ENCODE peak calls at places on chromosomes 11 and 22, in six cellular contexts. U, M, L, S, H and V are unnamed samples. For H3K4me1, the result is how much of the 10 kb centered on the place peaks cover.

GRCh38 chr11:17498475-17498874 is 21.8 kb upstream of the ABCC8 start:
- DNase-seq in U (no peak), M (no peak), L (no peak), S (no peak), H (no peak), V (no peak)

GRCh38 chr11:28442113-28442512 is 333.9 kb downstream of the METTL15 start:
- DNase-seq in U (no peak), M (no peak), L (no peak), S (no peak), H (no peak), V (no peak)

GRCh38 chr22:29344137-29344536 is 28.6 kb upstream of the RASL10A start:
- DNase-seq in U (peak), M (no peak), L (peak), S (peak), H (no peak), V (peak)

GRCh38 chr11:66284526-66285078 is 4.3 kb downstream of the YIF1A start:
- DNase-seq in U (no peak), M (no peak), L (no peak), S (no peak), H (no peak), V (no peak)

GRCh38 chr11:85765835-85766234 is 45.1 kb downstream of the SYTL2 start:
- DNase-seq in U (no peak), M (no peak), L (no peak), S (no peak), H (no peak), V (no peak)

GRCh38 chr11:27485930-27486773 is 13.6 kb upstream of the LGR4 start:
- DNase-seq in U (peak), M (no peak), L (no peak), S (peak), H (no peak), V (no peak)

GRCh38 chr11:83691387-83692088 is 405.4 kb upstream of the CCDC90B start:
- DNase-seq in U (no peak), M (no peak), L (no peak), S (peak), H (no peak), V (no peak)

GRCh38 chr11:68127791-68128681 is 6.8 kb upstream of the CHKA start:
- DNase-seq in U (peak), M (peak), L (peak), S (peak), H (no peak), V (peak)

GRCh38 chr11:69744435-69744834 is 30.7 kb downstream of the FGF4 start:
- DNase-seq in U (peak), M (no peak), L (no peak), S (peak), H (no peak), V (peak)

GRCh38 chr22:42297778-42298177 is 27.3 kb upstream of the TCF20 start:
- DNase-seq in U (no peak), M (no peak), L (no peak), S (no peak), H (no peak), V (no peak)

GRCh38 chr11:31932879-31933278 is 121.8 kb upstream of the PAX6 start:
- DNase-seq in U (no peak), M (no peak), L (no peak), S (no peak), H (no peak), V (no peak)

GRCh38 chr11:56841210-56841810 is 92.8 kb upstream of the OR9G4 start:
- DNase-seq in U (peak), M (peak), L (no peak), S (peak), H (no peak), V (peak)

GRCh38 chr11:64694821-64695365 is 28.1 kb downstream of the NRXN2 start:
- DNase-seq in U (no peak), M (no peak), L (no peak), S (no peak), H (no peak), V (no peak)

GRCh38 chr11:117993988-117994741 is 8.0 kb downstream of the IL10RA start:
- DNase-seq in U (no peak), M (no peak), L (peak), S (peak), H (no peak), V (peak)

GRCh38 chr11:117989351-117990102 is 3.3 kb downstream of the IL10RA start:
- DNase-seq in U (no peak), M (no peak), L (peak), S (no peak), H (no peak), V (peak)

GRCh38 chr11:117992620-117993019 is 6.4 kb downstream of the IL10RA start:
- DNase-seq in U (no peak), M (no peak), L (no peak), S (no peak), H (no peak), V (no peak)

GRCh38 chr11:117995472-117995871 is 9.3 kb downstream of the IL10RA start:
- DNase-seq in U (no peak), M (no peak), L (no peak), S (no peak), H (no peak), V (no peak)

DNA sequence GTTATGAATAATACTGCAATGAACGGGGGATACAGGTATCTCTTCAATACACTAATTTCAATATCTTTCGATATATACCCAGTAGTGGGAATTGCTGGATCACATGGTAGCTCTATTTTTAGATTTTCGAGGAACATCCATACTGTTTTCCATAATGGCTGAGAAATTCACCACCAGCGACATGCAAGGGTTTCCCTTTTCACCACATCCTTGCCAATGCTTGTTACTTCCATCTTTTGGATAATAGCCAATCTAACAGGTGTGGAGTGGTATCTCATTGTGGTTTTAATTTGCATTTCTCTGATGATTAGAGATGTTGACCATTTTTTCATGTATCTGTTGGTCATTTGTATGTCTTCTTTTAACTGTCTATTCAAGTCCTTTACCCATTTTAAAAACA is 5.9 kb downstream of the IL10RA start:
- DNase-seq in U (no peak), M (no peak), L (no peak), S (no peak), H (no peak), V (no peak)
- H3K4me1 ChIP-seq in U (under half), M (under half), L (under half), S (under half), H (half or more), V (under half)

GRCh38 chr11:131536159-131536558 is 165.7 kb downstream of the NTM start:
- DNase-seq in U (no peak), M (no peak), L (no peak), S (no peak), H (no peak), V (no peak)
- H3K4me1 ChIP-seq in U (under half), M (under half), L (under half), S (under half), H (under half), V (under half)

GRCh38 chr11:115933564-115933963 is 429.3 kb upstream of the CADM1 start:
- DNase-seq in U (no peak), M (no peak), L (no peak), S (no peak), H (no peak), V (no peak)
- H3K4me1 ChIP-seq in U (under half), M (under half), L (under half), S (under half), H (under half), V (under half)

DNA sequence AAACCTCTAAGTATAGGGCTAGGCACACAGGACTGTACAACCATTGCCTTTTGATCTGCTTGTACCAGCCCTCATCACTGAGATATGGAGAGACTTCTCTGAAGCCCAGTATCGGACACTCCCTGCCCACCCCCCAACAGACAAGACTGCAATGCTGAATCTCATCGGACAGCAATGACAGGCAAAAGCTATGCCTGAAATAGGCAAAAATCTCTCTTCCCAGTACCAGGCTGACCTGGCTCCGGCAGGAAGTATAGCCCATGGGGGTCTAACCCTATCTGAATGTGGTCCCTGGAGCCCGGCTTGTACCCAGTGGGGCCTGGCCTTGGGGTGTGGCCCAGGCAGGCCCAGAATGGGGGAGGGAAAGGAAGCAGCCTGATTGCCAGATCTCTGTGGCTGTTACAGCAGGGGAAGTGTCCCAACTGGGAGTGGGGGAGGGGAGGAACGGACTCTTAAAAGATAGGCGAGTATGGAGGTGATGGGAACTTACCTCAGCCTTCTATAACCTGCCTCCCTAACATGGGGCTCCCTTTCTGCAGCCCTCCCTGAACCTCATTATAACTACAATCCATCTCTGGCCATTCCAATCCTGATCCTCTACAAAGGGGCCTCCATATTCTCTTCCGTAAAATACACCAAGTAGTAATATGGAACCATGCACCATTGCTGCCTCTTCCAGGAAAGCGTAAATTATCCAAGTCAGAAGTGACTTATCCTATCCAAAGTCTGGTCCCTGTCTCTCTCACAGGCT is 6.2 kb downstream of the RHOG start:
- DNase-seq in U (no peak), M (no peak), L (no peak), S (no peak), H (no peak), V (peak)
- H3K4me1 ChIP-seq in U (under half), M (under half), L (under half), S (under half), H (half or more), V (half or more)

GRCh38 chr11:1010006-1010405 is 26.5 kb downstream of the MUC6 start:
- DNase-seq in U (no peak), M (no peak), L (no peak), S (no peak), H (no peak), V (no peak)
- H3K4me1 ChIP-seq in U (under half), M (under half), L (under half), S (under half), H (under half), V (under half)

DNA sequence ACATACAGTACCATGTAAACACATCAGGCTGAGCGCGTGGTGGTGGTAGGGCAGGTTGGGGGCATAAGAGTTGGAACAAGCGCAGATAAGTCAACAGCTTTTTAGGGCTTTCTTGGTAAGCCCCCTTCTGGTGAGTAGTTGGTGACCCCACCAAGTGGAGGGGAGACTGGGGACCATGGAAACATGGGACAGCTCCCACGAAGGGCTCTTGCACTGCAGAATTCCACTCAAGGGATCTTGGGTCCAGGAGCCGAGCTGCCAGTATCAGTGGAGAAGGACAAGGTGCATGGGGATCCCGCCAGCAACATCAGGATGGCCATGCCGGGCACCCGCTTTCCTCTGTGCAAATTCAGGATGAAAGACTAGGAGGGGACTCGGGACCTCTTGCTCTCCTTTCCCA is 6.2 kb upstream of the APOA1 start:
- DNase-seq in U (no peak), M (no peak), L (no peak), S (no peak), H (no peak), V (no peak)
- H3K4me1 ChIP-seq in U (under half), M (under half), L (under half), S (under half), H (under half), V (under half)

GRCh38 chr11:315051-315481 is 1.2 kb downstream of the IFITM1 start:
- DNase-seq in U (no peak), M (no peak), L (no peak), S (no peak), H (no peak), V (no peak)
- H3K4me1 ChIP-seq in U (under half), M (under half), L (under half), S (under half), H (under half), V (under half)

DNA sequence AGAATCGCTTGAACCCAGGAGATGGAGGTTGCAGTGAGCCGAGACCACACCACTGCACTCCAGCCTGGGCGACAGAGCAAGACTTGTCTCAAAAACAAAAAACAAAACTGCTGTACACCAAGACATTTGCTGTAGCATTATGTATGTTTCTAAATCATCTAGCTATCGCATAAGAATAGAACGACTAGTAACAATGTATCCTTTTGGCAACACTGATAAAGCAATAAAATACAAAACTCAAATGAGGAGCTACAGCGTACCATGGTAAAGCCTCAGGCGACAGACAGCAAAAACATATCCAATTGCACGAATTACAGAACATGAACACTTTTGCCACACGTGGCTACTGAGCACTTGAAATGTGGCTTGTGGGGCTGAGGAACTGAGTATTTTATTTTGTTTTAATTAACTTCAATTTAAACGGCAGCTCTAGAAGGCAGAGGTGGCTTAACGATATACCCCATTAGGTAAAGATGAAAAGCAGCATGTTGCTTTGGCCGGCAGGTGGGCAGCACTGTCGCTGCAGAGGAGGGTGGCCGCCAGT is 2.3 kb downstream of the TUBGCP6 start:
- DNase-seq in U (no peak), M (no peak), L (no peak), S (no peak), H (no peak), V (no peak)
- H3K4me1 ChIP-seq in U (under half), M (under half), L (under half), S (under half), H (under half), V (under half)